ENCODE peak calls at places on chromosomes 5 and 9, in five cellular contexts. A is choroid plexus epithelial cell; F is coronary artery; Q is heart right ventricle; J is CD4-positive, alpha-beta T cell. W is an unnamed sample.

GRCh38 chr9:113622600-113623400 is 159.3 kb downstream of the RGS3 start:
- DNase-seq in Q (no peak), F (peak), A (peak), J (no peak), W (no peak)

GRCh38 chr9:117555964-117556629 is 141.2 kb upstream of the ASTN2 start:
- DNase-seq in F (no peak), Q (peak), A (peak), J (no peak), W (no peak)

GRCh38 chr5:175796536-175797499 is 74.6 kb upstream of the CPLX2 start:
- DNase-seq in A (peak), Q (peak), F (no peak), J (peak), W (peak)

GRCh38 chr9:107638922-107639321 is 149.4 kb upstream of the KLF4 start:
- DNase-seq in F (peak), Q (peak), A (peak), J (no peak), W (no peak)

GRCh38 chr5:64637837-64638443 is 52.4 kb upstream of the SHISAL2B start:
- DNase-seq in A (peak), Q (no peak), F (no peak), J (no peak), W (no peak)

GRCh38 chr5:158456756-158457155 is 597.8 kb upstream of the CLINT1 start:
- DNase-seq in F (no peak), A (peak), J (no peak), Q (no peak), W (no peak)

GRCh38 chr9:134773842-134774241 is 106.8 kb upstream of the FCN2 start:
- DNase-seq in Q (no peak), J (no peak), F (no peak), A (no peak), W (no peak)

GRCh38 chr9:133460405-133461175 is 812 bp downstream of the CACFD1 start:
- DNase-seq in Q (peak), F (peak), J (peak), A (peak), W (no peak)

GRCh38 chr5:141560141-141560540 is 58.7 kb downstream of the DIAPH1 start:
- DNase-seq in J (no peak), F (no peak), Q (no peak), A (peak), W (no peak)

GRCh38 chr5:86917117-86917579 is 299.4 kb downstream of the COX7C start:
- DNase-seq in A (peak), Q (peak), F (no peak), J (no peak), W (no peak)

GRCh38 chr5:9437741-9438240 is 108.1 kb downstream of the SEMA5A start:
- DNase-seq in A (peak), Q (no peak), J (no peak), F (no peak), W (no peak)

GRCh38 chr9:130629443-130630090 is 34.8 kb upstream of the PRDM12 start:
- DNase-seq in F (no peak), Q (peak), A (no peak), J (no peak), W (no peak)

GRCh38 chr5:15170173-15170572 is 298.6 kb upstream of the ANKH start:
- DNase-seq in F (no peak), J (no peak), A (no peak), Q (no peak), W (no peak)

GRCh38 chr9:99377790-99378775 is 156.0 kb downstream of the SEC61B start:
- DNase-seq in Q (no peak), J (no peak), F (no peak), A (peak), W (no peak)

GRCh38 chr9:99371376-99371775 is 149.3 kb downstream of the SEC61B start:
- DNase-seq in Q (no peak), F (no peak), J (no peak), A (no peak), W (no peak)

GRCh38 chr9:99373912-99374311 is 151.8 kb downstream of the SEC61B start:
- DNase-seq in F (no peak), J (no peak), A (no peak), Q (no peak), W (no peak)

DNA sequence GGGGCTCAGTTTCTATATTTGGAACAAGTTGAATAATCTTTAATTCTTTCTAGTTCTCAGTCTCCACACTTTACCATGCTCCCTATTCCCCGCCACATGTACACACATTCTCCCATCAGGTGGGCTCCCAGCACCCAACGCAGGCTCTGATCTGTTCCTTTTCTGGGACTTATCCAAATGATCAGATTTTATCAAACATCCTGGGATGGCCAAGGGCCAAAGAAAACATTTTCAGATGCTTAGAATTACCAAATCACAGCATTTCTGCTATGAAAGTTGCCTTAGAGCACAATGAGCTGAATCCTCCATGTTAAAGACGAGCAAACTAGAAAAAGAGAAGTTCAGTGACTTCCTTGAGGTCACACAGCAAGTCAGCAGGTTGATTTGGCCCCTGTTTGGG is 153.4 kb downstream of the SEC61B start:
- DNase-seq in F (no peak), A (peak), Q (no peak), J (no peak), W (no peak)
- TF ChIP-seq CTCF in F (no peak), A (no peak), Q (no peak), J (no peak), W (no peak)

GRCh38 chr5:34685485-34686197 is 29.5 kb downstream of the RAI14 start:
- DNase-seq in Q (no peak), J (no peak), A (peak), F (no peak), W (no peak)

GRCh38 chr5:34684980-34685352 is 28.8 kb downstream of the RAI14 start:
- DNase-seq in J (no peak), F (no peak), A (no peak), Q (no peak), W (no peak)

GRCh38 chr5:34682926-34683623 is 26.9 kb downstream of the RAI14 start:
- DNase-seq in F (no peak), Q (no peak), A (peak), J (no peak), W (no peak)

GRCh38 chr5:34686762-34687268 is 30.7 kb downstream of the RAI14 start:
- DNase-seq in J (no peak), Q (peak), F (peak), A (peak), W (peak)

DNA sequence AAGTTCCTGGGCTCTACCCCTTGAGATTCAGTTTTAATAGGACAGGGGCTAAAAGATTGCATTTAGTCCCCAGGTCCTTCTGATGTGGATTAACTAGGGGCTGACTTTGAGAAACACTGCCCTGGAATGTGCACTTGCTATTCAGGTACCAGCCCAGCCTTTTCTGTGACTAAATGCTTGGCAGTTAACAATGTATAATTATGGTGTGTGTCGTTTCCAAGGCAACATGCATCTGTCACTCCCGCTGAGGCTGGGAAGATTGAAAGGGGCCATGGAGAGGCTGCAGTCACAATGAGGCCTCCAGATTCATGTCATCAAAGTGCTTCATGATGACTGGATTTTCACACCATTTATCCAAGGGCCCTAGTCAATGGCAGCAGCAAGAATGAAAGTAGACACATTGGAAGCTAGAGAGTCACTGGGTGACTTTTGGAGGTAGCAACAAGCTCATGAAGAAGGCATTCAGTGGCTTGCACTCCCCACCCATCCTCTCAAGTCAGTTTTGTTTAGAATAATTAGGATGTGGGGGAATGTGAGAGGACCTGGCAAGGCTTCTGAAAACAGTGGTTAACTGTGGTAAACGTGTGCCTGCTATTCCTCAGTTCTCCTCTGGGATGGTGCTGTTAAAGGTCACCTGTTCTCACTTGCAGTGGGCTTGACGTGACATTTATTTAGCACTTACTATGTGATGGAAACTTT is 28.3 kb downstream of the RAI14 start:
- DNase-seq in A (peak), Q (peak), F (no peak), J (no peak), W (no peak)
- TF ChIP-seq CTCF in A (peak), Q (no peak), F (no peak), J (no peak), W (no peak)

DNA sequence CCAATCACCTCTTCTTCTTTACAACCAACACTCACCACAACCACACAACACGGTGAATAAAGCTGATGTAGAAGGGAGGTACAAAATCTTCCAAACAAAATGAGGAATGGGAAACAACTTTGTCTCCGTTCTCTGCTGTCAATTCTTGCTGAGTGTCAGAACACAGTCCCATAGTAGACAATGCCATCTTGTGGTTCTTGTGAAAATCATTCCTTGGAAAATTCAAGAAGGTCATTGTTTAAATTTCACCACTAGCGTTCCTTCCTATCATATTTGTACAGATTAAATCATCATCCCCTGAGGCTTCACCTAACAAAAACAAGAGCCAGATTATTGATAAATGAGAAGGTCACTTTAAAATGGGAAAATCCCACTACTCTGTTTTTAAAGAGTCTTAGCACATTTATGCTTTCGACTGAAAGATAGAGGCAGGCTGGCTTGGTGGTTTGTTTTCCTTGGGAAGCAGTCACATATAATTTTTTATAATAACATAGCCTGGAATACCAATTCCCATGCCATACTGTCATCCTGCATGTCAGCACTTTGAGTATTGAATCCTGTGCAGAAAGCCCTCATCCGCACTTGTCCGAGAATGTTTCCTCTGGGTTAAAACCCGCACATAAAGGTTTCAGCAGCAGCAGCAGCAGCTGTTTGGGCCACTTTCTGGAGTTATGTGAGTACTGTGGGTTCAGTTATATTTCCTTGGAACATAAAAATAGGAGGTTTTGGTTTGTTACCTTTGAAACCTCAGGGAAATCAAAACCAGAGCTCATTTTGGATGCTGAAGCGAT is 395.0 kb upstream of the SMARCA2 start:
- DNase-seq in F (no peak), J (no peak), Q (no peak), A (peak), W (no peak)
- TF ChIP-seq CTCF in F (no peak), J (no peak), Q (peak), A (no peak), W (no peak)

DNA sequence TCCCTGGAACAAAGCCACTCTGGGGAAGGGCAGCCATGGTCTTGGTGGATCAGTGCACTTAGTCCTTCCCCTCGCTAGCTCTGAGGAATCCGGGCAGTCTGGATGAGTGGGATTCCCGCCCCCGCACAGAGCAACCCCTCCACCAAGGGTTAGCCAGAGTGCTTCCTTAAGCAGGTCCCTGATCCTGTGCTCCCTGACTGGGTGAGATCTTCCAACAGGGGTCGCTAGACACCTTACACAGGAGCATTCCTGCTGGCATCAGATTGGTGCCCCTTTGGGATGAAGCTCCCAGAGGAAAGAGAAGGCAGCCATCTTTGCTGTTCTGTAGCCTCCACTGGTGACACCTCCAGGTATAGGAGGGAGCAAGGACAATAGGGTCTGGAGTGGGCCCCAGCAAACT is 228.8 kb downstream of the AP3B1 start:
- DNase-seq in Q (no peak), A (no peak), F (no peak), J (no peak), W (no peak)
- TF ChIP-seq CTCF in Q (no peak), A (no peak), F (no peak), J (no peak), W (no peak)

DNA sequence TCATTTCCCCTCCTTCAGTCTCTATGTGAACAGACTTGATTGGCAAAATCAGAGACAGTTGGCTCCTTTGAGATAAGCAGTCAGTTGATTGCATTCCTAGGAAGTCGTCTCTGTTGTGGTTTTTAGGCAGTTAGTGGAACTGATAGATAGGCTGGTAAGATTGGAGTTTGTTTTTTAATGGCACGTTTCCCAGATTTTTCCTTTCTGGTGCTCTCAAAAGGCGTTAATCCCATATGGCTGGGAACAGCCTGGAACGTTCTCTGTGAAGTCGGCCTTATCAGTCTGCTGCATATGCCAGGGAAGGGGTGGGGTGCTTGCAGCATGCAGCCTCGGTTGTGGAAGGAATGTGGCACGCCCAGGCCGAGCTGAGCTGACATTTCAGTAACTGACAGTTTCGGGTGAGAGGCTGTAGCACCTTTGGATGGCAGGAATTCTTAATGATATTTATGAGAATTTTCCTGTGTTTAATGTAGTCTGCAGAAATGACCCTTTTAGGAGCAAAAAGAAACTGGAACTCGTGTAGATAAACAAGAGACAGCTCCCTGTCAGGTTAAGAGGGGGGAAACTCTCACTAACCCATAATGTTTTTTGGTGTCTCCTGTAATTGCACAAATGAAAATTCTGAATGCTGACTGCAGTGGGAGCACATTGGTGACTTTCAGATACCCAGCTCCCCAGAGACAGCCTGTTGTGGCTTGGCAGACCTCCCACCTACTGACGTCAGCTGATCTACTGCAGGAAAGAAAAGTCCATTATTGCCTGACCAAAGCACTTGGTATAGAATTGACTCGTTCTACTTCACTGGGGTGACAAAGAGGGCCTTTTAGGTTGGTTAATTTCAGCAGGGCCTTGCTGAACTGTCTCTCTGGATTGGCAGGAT is 6.3 kb downstream of the SPTAN1 start:
- DNase-seq in A (peak), J (peak), F (peak), Q (peak), W (peak)
- TF ChIP-seq CTCF in A (peak), J (no peak), F (no peak), Q (no peak), W (no peak)

W was measured in mesothelial cell of epicardium.